ENCODE peak calls at places on chromosome 7, in nine cellular contexts. R, K, M, Q, W, L, B, U and D are unnamed samples.

GRCh38 chr7:97555845-97556431 is 175.9 kb upstream of the TAC1 start:
- DNase-seq in R (no peak), K (no peak), M (no peak), Q (no peak), W (no peak), L (no peak), B (no peak), U (no peak), D (no peak)

GRCh38 chr7:30157217-30157616 is 22.4 kb downstream of the MTURN start:
- DNase-seq in R (no peak), K (no peak), M (no peak), Q (no peak), W (no peak), L (no peak), B (no peak), U (no peak), D (no peak)

GRCh38 chr7:18086165-18087030 is 58.8 kb upstream of the PRPS1L1 start:
- DNase-seq in R (no peak), K (no peak), M (no peak), Q (no peak), W (no peak), L (no peak), B (no peak), U (peak; percentile 47), D (no peak)

GRCh38 chr7:91940171-91940570 is 491 bp upstream of the AKAP9 start:
- DNase-seq in R (peak; percentile 15), K (no peak), M (no peak), Q (no peak), W (no peak), L (no peak), B (no peak), U (peak; percentile 55), D (no peak)

GRCh38 chr7:139825666-139826290 is 3.3 kb upstream of the TBXAS1 start:
- DNase-seq in R (no peak), K (no peak), M (no peak), Q (no peak), W (no peak), L (no peak), B (peak; percentile 81), U (peak; percentile 79), D (no peak)

GRCh38 chr7:142838461-142839213 is 16.2 kb upstream of the EPHB6 start:
- DNase-seq in R (no peak), K (no peak), M (no peak), Q (no peak), W (no peak), L (no peak), B (no peak), U (no peak), D (no peak)

GRCh38 chr7:101650579-101651081 is 21.5 kb upstream of the MYL10 start:
- DNase-seq in R (no peak), K (no peak), M (no peak), Q (no peak), W (no peak), L (no peak), B (no peak), U (peak; percentile 22), D (no peak)

GRCh38 chr7:464712-465461 is 54.8 kb downstream of the PDGFA start:
- DNase-seq in R (no peak), K (no peak), M (no peak), Q (no peak), W (no peak), L (peak; percentile 87), B (peak; percentile 62), U (peak; percentile 65), D (no peak)

GRCh38 chr7:74252893-74253292 is 1.3 kb downstream of the RFC2 start:
- DNase-seq in R (no peak), K (no peak), M (no peak), Q (no peak), W (no peak), L (no peak), B (no peak), U (no peak), D (no peak)

GRCh38 chr7:44111759-44112158 is 7.6 kb downstream of the AEBP1 start:
- DNase-seq in R (no peak), K (no peak), M (no peak), Q (no peak), W (no peak), L (no peak), B (no peak), U (no peak), D (no peak)

GRCh38 chr7:74032191-74032490 is 4.2 kb downstream of the ELN start:
- DNase-seq in R (no peak), K (no peak), M (no peak), Q (peak; percentile 18), W (no peak), L (no peak), B (peak; percentile 77), U (peak; percentile 92), D (no peak)

GRCh38 chr7:120053390-120053961 is 219.5 kb upstream of the KCND2 start:
- DNase-seq in R (no peak), K (no peak), M (no peak), Q (no peak), W (no peak), L (no peak), B (peak; percentile 82), U (peak; percentile 74), D (no peak)

GRCh38 chr7:2042650-2043049 is 190.1 kb downstream of the MAD1L1 start:
- DNase-seq in R (no peak), K (no peak), M (no peak), Q (no peak), W (no peak), L (no peak), B (no peak), U (no peak), D (no peak)

GRCh38 chr7:100157334-100158228 is 942 bp downstream of the TRAPPC14 start:
- DNase-seq in R (no peak), K (no peak), M (no peak), Q (no peak), W (no peak), L (no peak), B (peak; percentile 64), U (peak; percentile 74), D (no peak)

GRCh38 chr7:44561962-44562621 is 11.6 kb downstream of the DDX56 start:
- DNase-seq in R (no peak), K (no peak), M (no peak), Q (no peak), W (no peak), L (no peak), B (peak; percentile 54), U (peak; percentile 75), D (no peak)

GRCh38 chr7:149776305-149776704 is 2.9 kb upstream of the ZNF467 start:
- DNase-seq in R (no peak), K (no peak), M (no peak), Q (no peak), W (no peak), L (no peak), B (peak; percentile 15), U (no peak), D (no peak)

GRCh38 chr7:114865564-114865963 is 56.3 kb upstream of the MDFIC start:
- DNase-seq in R (peak; percentile 63), K (peak; percentile 39), M (peak; percentile 5), Q (no peak), W (no peak), L (no peak), B (peak; percentile 64), U (peak; percentile 71), D (peak; percentile 34)

GRCh38 chr7:47884675-47885074 is 63.6 kb downstream of the PKD1L1 start:
- DNase-seq in R (no peak), K (no peak), M (no peak), Q (no peak), W (no peak), L (peak; percentile 23), B (no peak), U (no peak), D (no peak)

GRCh38 chr7:47571355-47572100 is 10.4 kb downstream of the TNS3 start:
- DNase-seq in R (no peak), K (no peak), M (no peak), Q (peak; percentile 19), W (peak; percentile 50), L (peak; percentile 87), B (peak; percentile 95), U (peak; percentile 93), D (no peak)

GRCh38 chr7:75727881-75728592 is 10.7 kb downstream of the HIP1 start:
- DNase-seq in R (no peak), K (peak; percentile 11), M (no peak), Q (no peak), W (peak; percentile 95), L (no peak), B (peak; percentile 52), U (peak; percentile 31), D (peak; percentile 11)

GRCh38 chr7:135177021-135177696 is 6.7 kb upstream of the CYREN start:
- DNase-seq in R (no peak), K (no peak), M (no peak), Q (no peak), W (peak; percentile 92), L (no peak), B (no peak), U (no peak), D (no peak)

GRCh38 chr7:113015038-113015645 is 71.5 kb downstream of the GPR85 start:
- DNase-seq in R (no peak), K (no peak), M (no peak), Q (no peak), W (no peak), L (no peak), B (peak; percentile 60), U (peak; percentile 66), D (no peak)

GRCh38 chr7:151368136-151368571 is 26.5 kb downstream of the NUB1 start:
- DNase-seq in R (peak; percentile 71), K (peak; percentile 64), M (peak; percentile 51), Q (no peak), W (peak; percentile 26), L (no peak), B (peak; percentile 69), U (peak; percentile 83), D (peak; percentile 87)

GRCh38 chr7:26100940-26101339 is 51.1 kb upstream of the NFE2L3 start:
- DNase-seq in R (no peak), K (no peak), M (no peak), Q (no peak), W (no peak), L (no peak), B (no peak), U (no peak), D (no peak)

GRCh38 chr7:158017226-158018060 is 570.2 kb downstream of the PTPRN2 start:
- DNase-seq in R (no peak), K (no peak), M (no peak), Q (no peak), W (no peak), L (no peak), B (no peak), U (no peak), D (no peak)

GRCh38 chr7:48035967-48036478 is 680 bp downstream of the C7orf57 start:
- DNase-seq in R (no peak), K (no peak), M (no peak), Q (no peak), W (no peak), L (peak; percentile 88), B (peak; percentile 37), U (peak; percentile 72), D (no peak)

GRCh38 chr7:101390901-101391301 is 28.2 kb downstream of the COL26A1 start:
- DNase-seq in R (no peak), K (no peak), M (no peak), Q (no peak), W (no peak), L (no peak), B (no peak), U (no peak), D (no peak)

GRCh38 chr7:86963599-86964230 is 95.7 kb downstream of the ELAPOR2 start:
- DNase-seq in R (no peak), K (no peak), M (no peak), Q (no peak), W (no peak), L (no peak), B (no peak), U (peak; percentile 36), D (no peak)

GRCh38 chr7:142939226-142939910 is at the start of gene LLCFC1:
- DNase-seq in R (no peak), K (no peak), M (no peak), Q (no peak), W (no peak), L (no peak), B (no peak), U (no peak), D (no peak)

GRCh38 chr7:15602236-15602635 is 40.4 kb upstream of the AGMO start:
- DNase-seq in R (no peak), K (no peak), M (no peak), Q (no peak), W (no peak), L (no peak), B (no peak), U (no peak), D (no peak)

GRCh38 chr7:148701414-148701813 is 2.7 kb downstream of the CUL1 start:
- DNase-seq in R (no peak), K (no peak), M (no peak), Q (no peak), W (no peak), L (no peak), B (peak; percentile 38), U (peak; percentile 50), D (no peak)